ENCODE peak calls at places on chromosome 3, in five cellular contexts. Q, J, U, N and F are unnamed samples.

GRCh38 chr3:139096670-139097069 is 52.0 kb upstream of the PRR23C start:
- DNase-seq in Q (no peak), J (no peak), U (no peak), N (no peak), F (no peak)

GRCh38 chr3:181711325-181712135 is at the start of gene SOX2:
- DNase-seq in Q (peak), J (no peak), U (peak), N (no peak), F (peak)

GRCh38 chr3:99869621-99870020 is 52.0 kb downstream of the CMSS1 start:
- DNase-seq in Q (no peak), J (no peak), U (no peak), N (no peak), F (no peak)

GRCh38 chr3:129184396-129184656 is 630 bp upstream of the CNBP start:
- DNase-seq in Q (no peak), J (no peak), U (peak), N (no peak), F (no peak)

GRCh38 chr3:10004960-10005564 is 18.4 kb upstream of the EMC3 start:
- DNase-seq in Q (no peak), J (no peak), U (no peak), N (peak), F (no peak)

GRCh38 chr3:139564290-139564861 is 24.8 kb upstream of the RBP1 start:
- DNase-seq in Q (no peak), J (no peak), U (no peak), N (peak), F (peak)

GRCh38 chr3:1979961-1980615 is 118.6 kb upstream of the CNTN4 start:
- DNase-seq in Q (no peak), J (no peak), U (no peak), N (no peak), F (no peak)

GRCh38 chr3:141255864-141256263 is 24.2 kb downstream of the PXYLP1 start:
- DNase-seq in Q (peak), J (no peak), U (peak), N (no peak), F (no peak)